ENCODE peak calls at places on chromosomes 2 and 18, in ten cellular contexts. T, K, M, G, R, L, C, I, B and Z are unnamed samples.

GRCh38 chr2:107588181-107588580 is 238.5 kb upstream of the RGPD4 start:
- DNase-seq in K (no peak), R (no peak), C (no peak), B (no peak), L (no peak), G (no peak), M (no peak), T (no peak), I (no peak), Z (no peak)

GRCh38 chr2:57542081-57542480 is 504.5 kb upstream of the VRK2 start:
- DNase-seq in G (no peak), C (no peak), R (no peak), K (no peak), L (no peak), M (no peak), I (no peak), B (no peak), T (no peak), Z (no peak)

GRCh38 chr18:7452331-7452730 is 114.8 kb upstream of the PTPRM start:
- DNase-seq in K (no peak), B (no peak), I (peak), L (peak), G (no peak), R (no peak), C (no peak), T (no peak), M (no peak), Z (no peak)

GRCh38 chr2:126664234-126664633 is 8.3 kb downstream of the GYPC start:
- DNase-seq in G (no peak), T (no peak), B (no peak), I (no peak), M (no peak), K (no peak), L (peak), R (no peak), C (no peak), Z (peak)

GRCh38 chr2:29022455-29023128 is 41.5 kb downstream of the TOGARAM2 start:
- DNase-seq in I (no peak), G (no peak), K (peak), T (no peak), B (no peak), L (no peak), M (no peak), C (peak), R (no peak), Z (no peak)

GRCh38 chr2:207974214-207974600 is 51.1 kb downstream of the PLEKHM3 start:
- DNase-seq in C (no peak), I (no peak), G (no peak), K (no peak), M (no peak), R (no peak), L (no peak), B (no peak), T (no peak), Z (no peak)

GRCh38 chr2:66534461-66534860 is 99.5 kb downstream of the MEIS1 start:
- DNase-seq in M (no peak), R (no peak), I (peak), K (peak), B (no peak), T (no peak), G (no peak), C (no peak), L (no peak), Z (no peak)

GRCh38 chr2:238061310-238062202 is 755 bp downstream of the SCLY start:
- DNase-seq in K (peak), G (peak), M (no peak), L (peak), B (no peak), C (no peak), T (no peak), R (peak), I (peak), Z (peak)

GRCh38 chr2:199581935-199582336 is 124.2 kb upstream of the SATB2 start:
- DNase-seq in K (peak), R (no peak), G (no peak), I (peak), T (no peak), B (no peak), L (no peak), C (no peak), M (no peak), Z (no peak)

GRCh38 chr2:170277943-170278342 is 100.0 kb downstream of the MYO3B start:
- DNase-seq in M (no peak), L (no peak), I (no peak), T (no peak), G (no peak), B (no peak), K (no peak), C (no peak), R (no peak), Z (no peak)

GRCh38 chr2:223925106-223925505 is 20.0 kb downstream of the WDFY1 start:
- DNase-seq in C (no peak), G (no peak), M (no peak), T (no peak), B (no peak), K (no peak), L (no peak), I (peak), R (no peak), Z (no peak)

GRCh38 chr18:74073957-74074356 is 73.7 kb downstream of the FBXO15 start:
- DNase-seq in B (no peak), L (no peak), T (no peak), G (no peak), M (no peak), I (no peak), K (no peak), R (no peak), C (no peak), Z (no peak)

GRCh38 chr2:46555011-46555410 is 75.6 kb downstream of the TMEM247 start:
- DNase-seq in M (peak), I (no peak), C (no peak), B (no peak), T (no peak), K (no peak), R (no peak), L (peak), G (no peak), Z (no peak)

GRCh38 chr2:75428060-75428459 is 132.7 kb downstream of the EVA1A start:
- DNase-seq in K (no peak), T (no peak), I (no peak), G (no peak), M (no peak), L (no peak), C (no peak), R (no peak), B (no peak), Z (no peak)

GRCh38 chr2:20868377-20868776 is 45.5 kb upstream of the LDAH start:
- DNase-seq in B (no peak), T (no peak), C (no peak), I (no peak), G (no peak), M (peak), L (peak), R (no peak), K (no peak), Z (peak)

GRCh38 chr18:76131738-76132137 is 363.3 kb downstream of the ZNF516 start:
- DNase-seq in L (peak), C (no peak), I (no peak), M (no peak), R (no peak), B (no peak), K (peak), G (no peak), T (no peak), Z (no peak)

DNA sequence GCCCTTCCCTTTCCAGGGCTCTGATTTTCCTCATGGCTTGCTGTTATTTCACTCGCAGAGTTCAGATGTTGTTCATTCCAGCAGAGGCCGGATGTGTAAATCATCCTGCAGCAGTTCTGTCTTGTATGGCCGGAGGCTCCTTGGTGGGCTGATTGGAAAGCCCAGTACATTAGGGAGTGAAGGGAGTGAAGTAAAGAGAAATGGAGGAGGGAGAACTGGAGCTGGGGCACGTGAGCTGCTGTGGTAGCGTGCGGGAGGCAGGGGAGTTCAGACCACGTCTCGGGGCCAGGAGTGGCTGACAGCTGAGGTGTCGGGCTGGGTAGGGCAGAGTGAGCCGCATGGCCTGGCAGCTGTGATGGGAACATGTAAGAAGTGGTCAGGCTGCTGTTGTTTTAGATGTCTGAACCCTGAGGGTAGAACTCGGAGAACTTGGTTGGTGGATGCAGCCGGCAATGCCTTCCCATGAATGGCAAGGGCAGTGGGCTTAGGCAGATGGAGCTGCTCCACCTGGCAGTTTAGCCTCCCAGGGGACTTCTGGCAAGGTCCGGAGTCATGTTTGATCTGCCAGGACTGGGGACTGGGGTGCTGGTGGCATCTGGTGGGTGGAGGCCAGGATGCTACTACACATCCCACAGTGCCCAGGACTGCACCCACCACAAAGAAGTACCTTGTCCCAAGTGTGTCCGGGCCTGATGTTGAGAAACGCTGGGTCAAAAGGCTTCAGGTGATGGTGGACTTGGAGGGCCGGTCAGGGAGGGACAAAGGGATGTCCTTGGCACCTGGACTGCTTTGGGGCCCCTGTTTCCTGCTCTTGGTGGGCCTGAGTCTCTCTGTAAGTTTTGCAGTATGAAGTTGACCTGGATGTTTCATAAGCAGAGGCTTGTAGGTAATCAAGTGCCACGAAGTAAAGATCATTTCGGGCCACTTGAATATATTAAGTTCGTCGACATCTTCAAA is 29.1 kb downstream of the ASAP2 start:
- DNase-seq in T (no peak), K (peak), R (peak), L (no peak), M (no peak), C (peak), I (peak), B (no peak), G (no peak), Z (no peak)
- H3K4me3 ChIP-seq in T (no peak), K (no peak), R (no peak), L (no peak), M (no peak), C (no peak), I (no peak), B (no peak), G (no peak), Z (no peak)

DNA sequence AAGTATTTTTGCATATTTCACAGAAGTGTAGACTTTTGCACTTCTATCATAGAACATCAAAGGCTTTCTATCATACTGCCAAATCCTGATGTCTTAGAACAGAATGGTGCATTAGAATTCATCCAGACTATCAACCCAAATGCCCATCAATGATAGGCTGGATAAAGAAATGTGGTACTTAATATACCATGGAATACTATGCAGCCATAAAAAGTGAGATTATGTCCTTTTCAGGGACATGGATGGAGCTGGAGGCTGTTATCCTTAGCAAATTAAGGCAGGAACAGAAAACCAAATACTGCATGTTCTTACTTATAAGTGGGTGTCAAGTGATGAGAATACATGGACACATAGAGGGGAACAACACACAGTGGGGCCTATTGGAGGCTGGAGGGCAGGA is 150.2 kb downstream of the PHLPP1 start:
- DNase-seq in I (no peak), G (no peak), R (no peak), B (no peak), T (no peak), C (no peak), K (no peak), L (no peak), M (no peak), Z (no peak)
- H3K4me3 ChIP-seq in I (no peak), G (no peak), R (no peak), B (no peak), T (no peak), C (no peak), K (no peak), L (no peak), M (no peak), Z (no peak)

GRCh38 chr18:2821695-2822094 is 25.1 kb upstream of the EMILIN2 start:
- DNase-seq in I (no peak), B (no peak), T (no peak), C (no peak), L (no peak), K (no peak), R (no peak), M (no peak), G (no peak), Z (no peak)

GRCh38 chr18:2823966-2824365 is 22.8 kb upstream of the EMILIN2 start:
- DNase-seq in L (no peak), M (no peak), B (no peak), K (no peak), I (no peak), G (no peak), R (no peak), C (no peak), T (no peak), Z (no peak)

GRCh38 chr18:2823202-2823601 is 23.6 kb upstream of the EMILIN2 start:
- DNase-seq in C (no peak), G (no peak), I (no peak), R (no peak), L (no peak), B (no peak), T (no peak), M (no peak), K (no peak), Z (no peak)

GRCh38 chr18:2824865-2825264 is 21.9 kb upstream of the EMILIN2 start:
- DNase-seq in R (no peak), M (no peak), G (no peak), T (no peak), K (no peak), C (no peak), I (no peak), B (no peak), L (no peak), Z (no peak)

DNA sequence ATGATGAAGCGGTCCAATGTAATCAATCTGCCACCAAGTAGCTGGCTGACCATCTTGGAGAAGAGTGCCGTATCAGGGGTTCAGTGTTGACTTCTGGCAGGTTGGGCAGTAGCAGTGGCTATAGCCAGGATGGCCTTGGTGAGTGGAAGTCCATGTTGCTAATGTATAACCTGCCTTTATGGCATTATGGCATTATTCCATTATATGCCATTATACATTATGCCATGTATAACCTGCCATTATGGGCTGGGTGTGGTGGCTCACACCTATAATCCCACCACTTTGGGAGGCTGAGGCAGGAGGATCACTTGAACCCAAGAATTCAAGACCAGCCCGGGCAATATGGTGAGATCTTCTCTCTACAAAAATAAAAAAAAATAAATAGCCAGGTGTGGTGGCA is 24.6 kb upstream of the EMILIN2 start:
- DNase-seq in C (no peak), T (no peak), M (no peak), G (no peak), L (no peak), R (no peak), I (no peak), K (no peak), B (no peak), Z (no peak)
- H3K4me3 ChIP-seq in C (no peak), T (no peak), M (no peak), G (no peak), L (no peak), R (no peak), I (no peak), K (no peak), B (no peak), Z (no peak)

GRCh38 chr2:86700705-86701104 is 19.4 kb upstream of the RMND5A start:
- DNase-seq in C (no peak), K (peak), I (peak), M (no peak), G (no peak), T (no peak), B (no peak), R (no peak), L (no peak), Z (no peak)

GRCh38 chr2:86706935-86707334 is 13.2 kb upstream of the RMND5A start:
- DNase-seq in M (no peak), T (no peak), R (no peak), G (no peak), L (no peak), K (no peak), B (no peak), I (no peak), C (no peak), Z (no peak)

GRCh38 chr2:86704482-86704971 is 15.6 kb upstream of the RMND5A start:
- DNase-seq in L (no peak), C (no peak), K (peak), G (peak), T (no peak), M (no peak), I (peak), B (no peak), R (peak), Z (no peak)

GRCh38 chr2:86706220-86706619 is 13.9 kb upstream of the RMND5A start:
- DNase-seq in B (no peak), K (no peak), L (no peak), C (no peak), I (no peak), G (no peak), M (no peak), R (no peak), T (no peak), Z (no peak)

DNA sequence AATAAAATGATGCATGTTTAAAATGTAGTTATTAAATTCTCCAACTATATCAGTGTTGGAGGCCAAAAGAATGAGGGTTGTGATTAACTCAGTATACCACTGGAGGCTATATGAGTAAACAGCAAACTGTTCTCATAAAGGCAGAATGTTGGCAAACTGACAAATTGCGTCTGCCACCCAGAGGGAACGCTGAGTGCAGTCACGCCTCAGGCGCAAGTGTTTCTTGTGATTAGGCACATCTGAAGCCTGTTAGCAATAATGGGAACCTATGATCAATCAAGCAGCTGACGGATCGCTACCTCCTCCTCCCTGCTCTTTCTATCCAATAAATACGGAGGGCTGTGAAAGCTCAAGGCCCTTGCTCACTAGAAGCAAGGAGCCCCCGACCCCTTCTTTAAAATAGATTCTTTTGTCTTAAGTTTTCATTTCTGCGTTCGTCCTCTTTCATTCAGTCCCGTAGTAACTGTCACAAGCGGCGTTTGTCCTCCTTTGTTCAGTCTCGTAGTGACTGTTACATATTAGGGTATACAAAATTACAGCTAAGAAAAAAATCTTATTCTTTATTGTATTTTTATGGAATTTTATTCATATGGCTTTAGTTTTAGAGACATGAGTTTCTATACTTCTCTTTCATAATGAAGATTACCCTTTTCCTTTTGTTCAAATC is 16.3 kb upstream of the RMND5A start:
- DNase-seq in C (no peak), T (no peak), L (no peak), G (peak), R (peak), K (peak), B (peak), M (no peak), I (no peak), Z (no peak)
- H3K4me3 ChIP-seq in C (no peak), T (no peak), L (no peak), G (no peak), R (peak), K (no peak), B (peak), M (no peak), I (no peak), Z (no peak)

DNA sequence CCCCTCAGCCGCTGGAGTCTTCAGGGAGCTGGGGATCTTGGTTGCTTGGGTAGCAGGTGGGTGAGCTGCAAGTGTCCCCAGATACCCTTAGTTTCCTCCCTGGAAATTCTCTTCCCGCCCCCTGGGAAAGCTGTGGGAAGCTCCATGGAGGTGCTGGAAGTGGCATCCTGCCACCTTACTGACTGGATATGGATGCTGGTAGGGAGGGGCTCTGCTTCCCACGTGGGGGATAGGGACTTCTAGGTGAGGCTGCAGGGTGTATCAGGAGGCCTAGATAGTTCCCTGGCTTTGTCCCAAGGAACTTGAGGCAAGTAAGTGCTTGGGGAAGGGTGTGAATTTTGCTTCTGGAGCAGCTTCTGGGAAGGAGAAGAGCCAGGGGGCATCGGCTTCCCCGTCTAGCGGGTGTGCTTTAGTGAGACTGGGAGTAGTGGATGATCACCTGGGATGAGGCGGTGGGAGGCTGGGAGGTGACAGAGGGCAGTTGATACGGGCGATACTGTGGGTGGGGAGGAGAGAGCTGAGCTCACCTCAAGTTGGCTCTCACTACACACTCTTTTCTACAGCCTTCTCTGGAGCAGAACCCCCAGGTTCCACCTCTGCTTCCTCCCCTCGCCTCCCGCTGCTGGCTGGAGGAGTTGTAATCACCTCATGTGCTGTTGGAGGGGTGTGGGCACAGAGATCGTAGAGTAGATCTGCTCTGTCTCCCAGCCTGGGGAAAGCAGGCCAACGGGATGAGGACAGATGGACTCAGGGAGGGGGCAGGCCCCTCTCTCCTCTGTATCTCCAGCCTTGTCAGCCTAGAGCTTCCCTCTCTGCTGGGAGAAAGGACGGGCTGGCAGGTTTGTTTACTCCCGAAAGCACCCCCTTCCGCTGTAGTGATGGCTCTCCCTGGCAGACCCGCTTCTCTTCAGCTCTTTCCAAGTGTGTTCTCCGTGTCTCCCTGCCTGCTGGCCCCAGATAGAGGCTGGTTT is 19.8 kb downstream of the TET3 start:
- DNase-seq in I (no peak), R (no peak), K (no peak), T (peak), L (no peak), G (no peak), C (no peak), B (no peak), M (no peak), Z (no peak)
- H3K4me3 ChIP-seq in I (no peak), R (peak), K (peak), T (no peak), L (no peak), G (no peak), C (no peak), B (peak), M (no peak), Z (no peak)

GRCh38 chr18:907880-908512 is 3.3 kb downstream of the ADCYAP1 start:
- DNase-seq in B (no peak), K (no peak), L (no peak), I (no peak), C (no peak), T (no peak), R (no peak), M (no peak), G (no peak), Z (no peak)
- H3K4me3 ChIP-seq in B (no peak), K (peak), L (peak), I (peak), C (peak), T (peak), R (peak), M (no peak), G (peak), Z (no peak)